ENCODE peak calls at places on chromosomes 12 and 14, in four cellular contexts. B is GM20000, N is lung, I is D721Med. O is an unnamed sample.

GRCh38 chr14:95759952-95760351 is 46.0 kb upstream of the TCL1A start:
- DNase-seq in B (no peak), N (no peak), I (no peak), O (no peak)

GRCh38 chr12:130672122-130672825 is 43.8 kb downstream of the RIMBP2 start:
- DNase-seq in B (no peak), N (no peak), I (no peak), O (no peak)

GRCh38 chr14:64423987-64424386 is 35.8 kb downstream of the MTHFD1 start:
- DNase-seq in B (no peak), N (no peak), I (no peak), O (no peak)

GRCh38 chr12:68482660-68483059 is 128.0 kb upstream of the RAP1B start:
- DNase-seq in B (peak; percentile 53), N (no peak), I (no peak), O (no peak)

GRCh38 chr12:121423253-121423652 is 23.3 kb downstream of the RNF34 start:
- DNase-seq in B (no peak), N (no peak), I (no peak), O (no peak)

GRCh38 chr12:85741051-85741450 is 95.2 kb downstream of the RASSF9 start:
- DNase-seq in B (no peak), N (no peak), I (no peak), O (no peak)

GRCh38 chr14:95062220-95062619 is 95.1 kb downstream of the DICER1 start:
- DNase-seq in B (no peak), N (no peak), I (no peak), O (no peak)

GRCh38 chr12:8698132-8698829 is 490 bp downstream of the RIMKLB start:
- DNase-seq in B (peak; percentile 70), N (peak; percentile 45), I (no peak), O (peak; percentile 69)

O was measured in thyroid gland.